ENCODE peak calls at places on chromosomes 16 and 17, in five cellular contexts. Q, E, N, S and Y are unnamed samples.

GRCh38 chr16:3465301-3465700 is 21.8 kb downstream of the NAA60 start:
- DNase-seq in S (no peak), N (no peak), Q (no peak), E (no peak), Y (no peak)

GRCh38 chr17:77312786-77313599 is 172.2 kb downstream of the SEC14L1 start:
- DNase-seq in Q (peak), S (peak), N (no peak), E (peak), Y (no peak)

GRCh38 chr17:17388657-17389496 is 85.7 kb downstream of the NT5M start:
- DNase-seq in Q (no peak), S (no peak), E (no peak), N (no peak), Y (no peak)

GRCh38 chr17:32588982-32589381 is 102.2 kb downstream of the CDK5R1 start:
- DNase-seq in S (no peak), N (no peak), E (no peak), Q (no peak), Y (peak)

GRCh38 chr17:20008242-20009051 is 712 bp upstream of the SPECC1 start:
- DNase-seq in N (no peak), E (no peak), Q (no peak), S (peak), Y (peak)

GRCh38 chr17:7656958-7657715 is 6.4 kb downstream of the ATP1B2 start:
- DNase-seq in S (peak), E (peak), N (no peak), Q (peak), Y (peak)

GRCh38 chr17:79607941-79608728 is 2.7 kb downstream of the RBFOX3 start:
- DNase-seq in S (no peak), E (no peak), Q (peak), N (no peak), Y (peak)

GRCh38 chr17:48045270-48046001 is 2.7 kb upstream of the NFE2L1 start:
- DNase-seq in E (no peak), N (no peak), Q (no peak), S (no peak), Y (no peak)

GRCh38 chr17:75854881-75855309 is 240 bp downstream of the WBP2 start:
- DNase-seq in S (no peak), E (no peak), N (no peak), Q (no peak), Y (peak)

GRCh38 chr16:84096447-84097005 is 20.2 kb downstream of the MBTPS1 start:
- DNase-seq in N (no peak), Q (no peak), S (no peak), E (no peak), Y (no peak)

GRCh38 chr16:19437280-19437679 is 19.6 kb downstream of the TMC5 start:
- DNase-seq in S (no peak), Q (no peak), N (no peak), E (no peak), Y (no peak)

GRCh38 chr17:60923000-60923399 is 245.3 kb downstream of the BCAS3 start:
- DNase-seq in S (no peak), N (no peak), E (no peak), Q (no peak), Y (no peak)

GRCh38 chr17:35185849-35186248 is 8.3 kb downstream of the SLC35G3 start:
- DNase-seq in E (no peak), N (no peak), S (no peak), Q (no peak), Y (no peak)

GRCh38 chr16:53501216-53501859 is 1.7 kb downstream of the AKTIP start:
- DNase-seq in N (no peak), E (no peak), Q (no peak), S (no peak), Y (no peak)

GRCh38 chr17:50349241-50349595 is 3.3 kb downstream of the XYLT2 start:
- DNase-seq in S (no peak), Q (peak), E (no peak), N (no peak), Y (no peak)